ENCODE peak calls at places on chromosomes 5 and 9, in ten cellular contexts. W, X, T, M, E, A, C, Q, Y and Z are unnamed samples.

GRCh38 chr5:33984671-33985124 is at the start of gene SLC45A2:
- DNase-seq in M (no peak), Q (no peak), Y (no peak), T (no peak), A (no peak), W (no peak), C (no peak), X (no peak), E (no peak), Z (no peak)

GRCh38 chr5:97194366-97194765 is 11.3 kb upstream of the RIOK2 start:
- DNase-seq in Q (no peak), A (no peak), W (no peak), Y (no peak), T (no peak), X (no peak), M (peak), E (no peak), C (no peak), Z (no peak)

GRCh38 chr9:69314547-69314946 is 10.5 kb upstream of the ENTREP1 start:
- DNase-seq in A (no peak), Q (no peak), C (no peak), W (no peak), T (no peak), E (no peak), Y (no peak), X (no peak), M (no peak), Z (no peak)

GRCh38 chr9:78967557-78968212 is 604.1 kb upstream of the TLE4 start:
- DNase-seq in A (no peak), Q (no peak), E (no peak), Y (no peak), W (no peak), X (no peak), M (no peak), C (no peak), T (no peak), Z (no peak)

GRCh38 chr5:157963761-157964160 is 104.8 kb upstream of the CLINT1 start:
- DNase-seq in Q (no peak), A (no peak), T (no peak), X (no peak), W (no peak), Y (no peak), C (no peak), M (no peak), E (no peak), Z (no peak)

GRCh38 chr5:157219491-157220271 is 39.0 kb downstream of the ITK start:
- DNase-seq in A (no peak), E (no peak), Y (no peak), T (no peak), W (no peak), X (no peak), M (peak), C (no peak), Q (no peak), Z (no peak)

GRCh38 chr5:29197636-29198035 is 1995.8 kb upstream of the CDH6 start:
- DNase-seq in M (no peak), T (no peak), X (no peak), W (no peak), A (no peak), Y (no peak), Q (no peak), E (no peak), C (no peak), Z (no peak)

GRCh38 chr9:127651697-127652610 is 39.9 kb downstream of the STXBP1 start:
- DNase-seq in M (no peak), Q (no peak), X (no peak), T (no peak), C (no peak), W (no peak), Y (no peak), E (no peak), A (no peak), Z (no peak)

GRCh38 chr5:52824827-52825226 is 37.1 kb downstream of the ITGA1 start:
- DNase-seq in Q (no peak), W (no peak), A (no peak), X (no peak), M (no peak), T (no peak), E (no peak), C (no peak), Y (no peak), Z (no peak)

GRCh38 chr5:147168578-147169327 is 66.1 kb upstream of the STK32A start:
- DNase-seq in C (no peak), X (no peak), T (peak), E (no peak), Q (no peak), Y (no peak), W (peak), M (no peak), A (no peak), Z (no peak)

GRCh38 chr5:164449460-164449859 is 944.0 kb downstream of the MAT2B start:
- DNase-seq in Q (no peak), X (no peak), Y (no peak), M (no peak), T (no peak), A (no peak), C (no peak), W (no peak), E (no peak), Z (no peak)

GRCh38 chr5:124492444-124493224 is 253.8 kb downstream of the ZNF608 start:
- DNase-seq in M (no peak), X (no peak), E (no peak), W (no peak), Y (no peak), Q (no peak), T (no peak), A (no peak), C (no peak), Z (no peak)

GRCh38 chr5:149497357-149497756 is 53.9 kb downstream of the CSNK1A1 start:
- DNase-seq in C (no peak), A (peak), W (peak), X (no peak), Q (no peak), Y (no peak), T (peak), E (no peak), M (no peak), Z (no peak)

GRCh38 chr9:138067594-138068367 is 190.2 kb downstream of the CACNA1B start:
- DNase-seq in E (no peak), Q (no peak), W (no peak), Y (no peak), M (no peak), T (no peak), A (no peak), X (no peak), C (no peak), Z (no peak)

GRCh38 chr5:126448720-126449119 is 25.5 kb downstream of the GRAMD2B start:
- DNase-seq in E (no peak), C (no peak), M (no peak), X (no peak), T (no peak), Q (no peak), A (no peak), W (no peak), Y (no peak), Z (no peak)

GRCh38 chr5:109868737-109869136 is 179.0 kb downstream of the MAN2A1 start:
- DNase-seq in E (no peak), Y (no peak), W (no peak), C (no peak), M (no peak), T (peak), Q (no peak), X (no peak), A (no peak), Z (no peak)

GRCh38 chr5:176533390-176533789 is 3.8 kb downstream of the RNF44 start:
- DNase-seq in E (no peak), A (no peak), T (no peak), M (peak), C (no peak), X (no peak), Q (no peak), W (no peak), Y (no peak), Z (no peak)

GRCh38 chr9:13082796-13083195 is 196.7 kb downstream of the MPDZ start:
- DNase-seq in Y (no peak), Q (no peak), E (no peak), A (no peak), X (no peak), T (no peak), W (no peak), C (no peak), M (no peak), Z (no peak)

GRCh38 chr9:6641073-6641455 is 4.5 kb downstream of the GLDC start:
- DNase-seq in T (no peak), X (no peak), C (no peak), Y (no peak), Q (no peak), M (no peak), A (no peak), W (no peak), E (no peak), Z (no peak)

GRCh38 chr9:116151966-116152381 is 1.6 kb upstream of the PAPPA start:
- DNase-seq in T (peak), C (no peak), Q (no peak), A (no peak), X (no peak), E (no peak), W (no peak), Y (no peak), M (no peak), Z (no peak)

GRCh38 chr5:73374520-73375235 is 73.9 kb downstream of the FOXD1 start:
- DNase-seq in W (peak), E (no peak), M (no peak), T (no peak), Q (no peak), A (no peak), C (no peak), Y (no peak), X (no peak), Z (no peak)

GRCh38 chr9:32928145-32928763 is 73.2 kb downstream of the APTX start:
- DNase-seq in Q (no peak), T (no peak), W (no peak), A (no peak), Y (no peak), E (no peak), M (peak), X (no peak), C (no peak), Z (no peak)

GRCh38 chr9:78383130-78383529 is 86.2 kb downstream of the PSAT1 start:
- DNase-seq in Q (no peak), T (no peak), E (no peak), M (peak), X (no peak), W (peak), C (no peak), A (no peak), Y (no peak), Z (no peak)

GRCh38 chr9:98564714-98565113 is 144.0 kb downstream of the GABBR2 start:
- DNase-seq in E (no peak), Q (no peak), X (no peak), Y (no peak), T (no peak), W (no peak), M (no peak), A (no peak), C (no peak), Z (no peak)

GRCh38 chr5:57595530-57596098 is 113.0 kb upstream of the ACTBL2 start:
- DNase-seq in W (no peak), C (no peak), Y (no peak), A (no peak), T (no peak), X (no peak), M (no peak), Q (no peak), E (no peak), Z (no peak)

GRCh38 chr9:469672-470040 is 255.0 kb downstream of the DOCK8 start:
- DNase-seq in Q (no peak), M (peak), T (no peak), A (no peak), X (peak), C (no peak), W (no peak), Y (no peak), E (peak), Z (peak)

GRCh38 chr5:157387683-157388093 is 72.3 kb upstream of the NIPAL4 start:
- DNase-seq in Y (no peak), W (peak), A (peak), Q (no peak), E (no peak), T (peak), X (peak), C (no peak), M (no peak), Z (no peak)

GRCh38 chr9:2253814-2254550 is 238.8 kb downstream of the SMARCA2 start:
- DNase-seq in T (no peak), A (no peak), Y (no peak), C (no peak), X (no peak), W (no peak), E (no peak), Q (no peak), M (no peak), Z (no peak)

GRCh38 chr5:75351058-75351926 is 14.3 kb downstream of the HMGCR start:
- DNase-seq in W (no peak), Q (no peak), A (no peak), E (no peak), Y (no peak), T (no peak), C (no peak), M (no peak), X (no peak), Z (no peak)

GRCh38 chr5:102715405-102715804 is 39.7 kb upstream of the PAM start:
- DNase-seq in C (no peak), E (no peak), W (peak), M (peak), Y (no peak), T (peak), Q (no peak), A (peak), X (no peak), Z (no peak)

GRCh38 chr5:6814816-6815215 is 101.6 kb downstream of the TENT4A start:
- DNase-seq in T (no peak), A (no peak), C (no peak), E (no peak), X (no peak), W (no peak), M (no peak), Y (no peak), Q (no peak), Z (no peak)

GRCh38 chr5:1913578-1913977 is 30.9 kb upstream of the IRX4 start:
- DNase-seq in T (no peak), E (no peak), X (no peak), M (no peak), A (no peak), Q (no peak), W (no peak), Y (no peak), C (no peak), Z (no peak)

GRCh38 chr9:75990181-75990580 is 99.7 kb downstream of the PCSK5 start:
- DNase-seq in X (no peak), M (no peak), C (no peak), Y (no peak), A (no peak), E (no peak), T (no peak), W (no peak), Q (no peak), Z (no peak)

GRCh38 chr5:28517691-28518090 is 1479.3 kb upstream of the CDH9 start:
- DNase-seq in W (no peak), M (no peak), X (no peak), E (no peak), T (no peak), Q (no peak), A (no peak), Y (no peak), C (no peak), Z (no peak)